ENCODE peak calls at places on chromosomes 11 and 22, in eight cellular contexts. X, T, A, K, R, Z, S and N are unnamed samples. For H3K36me3 and H3K4me1, the result is how much of the 10 kb centered on the place peaks cover.

GRCh38 chr22:18044548-18045271 is 20.3 kb upstream of the MICAL3 start:
- DNase-seq in X (peak), Z (no peak), K (no peak), A (no peak), T (peak), S (peak), R (peak), N (no peak)

GRCh38 chr11:118224512-118225180 is at the start of gene JAML:
- DNase-seq in Z (no peak), A (peak), R (no peak), T (no peak), S (no peak), K (no peak), X (peak), N (no peak)

GRCh38 chr11:11521306-11522002 is 100.4 kb downstream of the GALNT18 start:
- DNase-seq in R (no peak), A (no peak), Z (no peak), S (no peak), K (no peak), X (no peak), T (no peak), N (no peak)

GRCh38 chr11:76419896-76420295 is 24.9 kb upstream of the EMSY start:
- DNase-seq in K (no peak), R (no peak), Z (peak), S (no peak), X (no peak), A (no peak), T (no peak), N (no peak)

GRCh38 chr22:31284756-31285155 is 7.5 kb downstream of the PIK3IP1 start:
- DNase-seq in R (no peak), Z (peak), K (no peak), X (no peak), S (no peak), T (no peak), A (no peak), N (no peak)

GRCh38 chr11:110345756-110346155 is 49.3 kb upstream of the RDX start:
- DNase-seq in S (no peak), Z (no peak), K (no peak), T (no peak), X (no peak), A (no peak), R (no peak), N (no peak)

GRCh38 chr11:1297011-1297575 is 12.3 kb downstream of the TOLLIP start:
- DNase-seq in T (no peak), S (peak), Z (no peak), X (peak), A (no peak), R (no peak), K (no peak), N (no peak)

GRCh38 chr11:124754309-124754708 is 2.3 kb upstream of the VSIG2 start:
- DNase-seq in X (no peak), A (no peak), R (peak), S (no peak), K (no peak), Z (no peak), T (peak), N (no peak)

GRCh38 chr22:38710352-38710751 is 4.6 kb downstream of the GTPBP1 start:
- DNase-seq in R (no peak), X (no peak), K (no peak), A (no peak), T (no peak), S (no peak), Z (no peak), N (no peak)

GRCh38 chr11:114350022-114350421 is 50.3 kb downstream of the C11orf71 start:
- DNase-seq in X (no peak), Z (no peak), K (no peak), T (no peak), R (no peak), S (no peak), A (no peak), N (no peak)

GRCh38 chr11:1163911-1164735 is 6.4 kb downstream of the MUC5AC start:
- DNase-seq in Z (no peak), S (peak), X (peak), R (no peak), A (no peak), T (no peak), K (no peak), N (peak)

GRCh38 chr22:47067331-47067890 is 305.0 kb downstream of the TBC1D22A start:
- DNase-seq in T (no peak), R (no peak), Z (peak), S (peak), A (no peak), X (peak), K (peak), N (no peak)

GRCh38 chr11:34600339-34601084 is 20.4 kb upstream of the EHF start:
- DNase-seq in K (no peak), X (peak), S (peak), A (no peak), R (no peak), T (peak), Z (no peak), N (peak)

GRCh38 chr11:109554951-109555350 is 133.0 kb downstream of the C11orf87 start:
- DNase-seq in T (no peak), X (no peak), K (no peak), S (no peak), A (no peak), R (no peak), Z (no peak), N (no peak)

GRCh38 chr11:7490535-7490934 is 5.2 kb downstream of the OLFML1 start:
- DNase-seq in Z (no peak), A (no peak), R (peak), K (no peak), X (no peak), S (no peak), T (no peak), N (no peak)

GRCh38 chr11:1750481-1750839 is at the start of gene IFITM10:
- DNase-seq in R (no peak), S (peak), A (no peak), X (peak), Z (peak), K (no peak), T (no peak), N (peak)

GRCh38 chr11:111353776-111354600 is 25.1 kb downstream of the POU2AF1 start:
- DNase-seq in A (no peak), R (no peak), T (no peak), X (no peak), S (no peak), Z (no peak), K (no peak), N (no peak)

GRCh38 chr11:108713076-108713790 is 48.4 kb downstream of the DDX10 start:
- DNase-seq in K (no peak), S (no peak), X (no peak), Z (no peak), A (no peak), R (peak), T (peak), N (no peak)

GRCh38 chr11:29962243-29962642 is 54.6 kb downstream of the KCNA4 start:
- DNase-seq in A (no peak), T (no peak), S (no peak), Z (peak), K (no peak), R (no peak), X (no peak), N (no peak)

GRCh38 chr11:2385156-2386151 is 8.3 kb downstream of the CD81 start:
- DNase-seq in K (no peak), R (no peak), X (peak), T (no peak), A (no peak), Z (no peak), S (peak), N (no peak)

GRCh38 chr11:109512249-109512648 is 90.3 kb downstream of the C11orf87 start:
- DNase-seq in T (no peak), R (no peak), Z (no peak), K (no peak), A (no peak), S (no peak), X (no peak), N (no peak)

GRCh38 chr11:46295312-46295995 is 18.0 kb downstream of the CREB3L1 start:
- DNase-seq in K (peak), X (peak), S (no peak), Z (peak), A (peak), T (peak), R (peak), N (peak)
- H3K4me3 ChIP-seq in K (peak), X (peak), S (peak), Z (peak), A (peak), T (peak), R (peak), N (peak)

DNA sequence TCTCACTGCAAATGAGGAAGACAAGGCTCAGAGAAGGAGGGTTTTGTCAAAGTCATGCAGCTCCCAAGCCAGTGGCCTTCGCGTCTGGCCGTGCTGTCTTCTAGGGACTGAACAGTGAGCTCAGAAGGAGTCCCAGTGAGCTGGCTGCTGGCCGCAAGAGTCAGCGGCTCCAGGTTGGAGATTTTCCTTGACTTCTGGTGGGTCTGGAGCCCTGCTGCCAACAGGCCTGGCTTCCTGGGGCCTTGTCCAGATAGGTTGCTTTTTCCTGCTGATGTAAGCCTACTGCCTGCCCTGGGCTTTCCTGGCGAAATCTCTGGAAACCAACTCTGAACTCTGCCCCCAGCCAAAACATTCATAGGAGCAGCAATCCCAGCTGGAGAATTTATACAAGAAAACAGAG is 272.7 kb upstream of the CADM1 start:
- DNase-seq in R (no peak), S (peak), X (no peak), A (no peak), Z (no peak), T (no peak), K (no peak), N (no peak)
- H3K36me3 ChIP-seq in R (under half), S (under half), X (under half), A (under half), Z (under half), T (under half), K (under half), N (under half)

DNA sequence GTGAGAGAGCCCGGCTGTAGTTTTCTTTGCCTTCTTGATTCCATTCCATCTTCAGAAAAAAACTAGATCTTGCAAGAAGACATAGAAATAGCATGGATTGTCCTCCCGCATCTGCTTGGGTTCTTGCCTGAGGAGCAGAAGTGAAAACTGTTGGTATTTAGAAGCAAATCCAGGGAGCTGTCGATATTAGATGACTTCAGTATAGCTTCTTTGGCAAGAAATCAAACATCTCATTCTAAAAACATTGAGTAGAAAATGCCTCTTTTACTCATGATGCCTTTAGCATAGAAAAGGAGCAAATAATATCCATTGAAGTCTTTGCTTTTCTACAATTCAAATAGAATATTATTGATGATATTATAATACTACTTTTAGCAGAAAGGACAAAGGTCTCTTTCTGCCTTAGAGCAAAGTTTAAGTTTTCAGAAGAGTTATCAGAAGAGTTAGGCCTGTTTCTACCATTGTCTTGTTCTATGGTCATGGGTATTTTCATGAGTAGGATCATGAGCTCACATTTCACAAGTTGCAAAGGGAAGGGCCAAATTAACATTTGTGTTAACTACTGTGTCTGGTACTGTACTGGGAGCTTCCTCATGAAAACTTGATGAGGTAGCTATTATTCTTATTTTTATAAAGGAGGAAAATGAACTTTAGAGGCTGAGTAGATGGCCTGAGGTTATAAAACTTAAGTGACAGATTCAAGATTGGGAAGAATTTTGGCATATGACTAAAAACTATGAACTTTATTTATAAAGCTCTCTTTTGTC is 49.7 kb downstream of the EXT2 start:
- DNase-seq in A (no peak), Z (no peak), R (no peak), K (no peak), T (peak), S (no peak), X (no peak), N (no peak)
- H3K4me1 ChIP-seq in A (under half), Z (under half), R (under half), K (under half), T (under half), S (under half), X (under half), N (under half)

DNA sequence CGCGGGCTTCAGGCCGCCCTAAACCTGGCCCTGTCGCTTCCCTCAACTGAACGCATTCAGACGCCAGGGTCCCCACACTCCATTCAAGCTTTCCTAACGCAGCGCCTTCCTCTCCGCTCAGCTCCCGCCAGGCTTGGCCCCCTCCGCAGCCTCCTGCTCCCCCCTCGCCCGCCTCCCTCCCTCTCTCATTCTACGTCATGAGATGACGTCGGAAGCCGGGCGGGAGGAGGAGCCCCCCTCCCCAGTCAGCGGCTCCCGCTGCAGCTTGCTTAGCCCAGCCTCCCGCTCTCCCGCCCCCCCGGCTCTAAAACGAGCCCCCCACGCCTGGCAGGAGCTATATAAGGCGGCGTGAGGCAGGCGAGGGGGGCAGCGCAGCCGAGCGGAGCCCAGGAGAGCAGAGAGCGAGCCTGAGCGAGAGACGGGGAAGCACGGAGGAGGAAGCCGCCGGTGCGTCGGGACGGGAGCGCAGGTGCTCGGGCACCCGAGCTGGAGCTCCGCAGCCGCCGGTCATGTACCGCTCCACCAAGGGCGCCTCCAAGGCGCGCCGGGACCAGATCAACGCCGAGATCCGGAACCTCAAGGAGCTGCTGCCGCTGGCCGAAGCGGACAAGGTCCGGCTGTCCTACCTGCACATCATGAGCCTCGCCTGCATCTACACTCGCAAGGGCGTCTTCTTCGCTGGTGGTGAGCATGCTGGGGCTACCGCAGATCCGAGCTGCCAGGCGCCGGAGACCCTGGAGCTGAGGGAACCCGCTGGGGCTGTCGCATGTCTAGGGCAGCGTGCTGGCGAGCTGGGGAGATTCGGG is at the start of gene NPAS4:
- DNase-seq in S (no peak), A (no peak), Z (peak), X (no peak), T (no peak), K (no peak), R (no peak), N (no peak)
- H3K4me3 ChIP-seq in S (no peak), A (no peak), Z (peak), X (no peak), T (no peak), K (no peak), R (no peak), N (no peak)